ENCODE peak calls at places on chromosomes 12 and 14, in eight cellular contexts. P is astrocyte of the spinal cord, Z is upper lobe of right lung, U is AG09309, Y is brain microvascular endothelial cell, F is ascending aorta, L is tibial artery, N is AG10803. S is an unnamed sample.

GRCh38 chr14:104322531-104323466 is 184.4 kb downstream of the KIF26A start:
- DNase-seq in P (no peak), Z (no peak), U (no peak), Y (no peak), F (peak), L (no peak), N (no peak), S (peak)

GRCh38 chr12:96400631-96401060 is 407 bp upstream of the CDK17 start:
- DNase-seq in P (peak), Z (no peak), U (no peak), Y (peak), F (no peak), L (no peak), N (no peak), S (no peak)

GRCh38 chr12:11653215-11653753 is 3.8 kb downstream of the ETV6 start:
- DNase-seq in P (no peak), Z (no peak), U (no peak), Y (no peak), F (no peak), L (no peak), N (peak), S (no peak)

GRCh38 chr12:120971299-120972180 is 6.8 kb upstream of the HNF1A start:
- DNase-seq in P (peak), Z (no peak), U (peak), Y (peak), F (no peak), L (no peak), N (peak), S (peak)

GRCh38 chr12:39959016-39959415 is 146.9 kb downstream of the SLC2A13 start:
- DNase-seq in P (no peak), Z (no peak), U (no peak), Y (no peak), F (no peak), L (no peak), N (peak), S (no peak)

GRCh38 chr12:25115677-25116076 is 79.3 kb downstream of the DNAI7 start:
- DNase-seq in P (no peak), Z (no peak), U (no peak), Y (no peak), F (no peak), L (no peak), N (no peak), S (no peak)

GRCh38 chr12:127761880-127762279 is 505.1 kb upstream of the TMEM132C start:
- DNase-seq in P (no peak), Z (no peak), U (no peak), Y (no peak), F (no peak), L (no peak), N (no peak), S (no peak)

GRCh38 chr12:1660304-1661187 is 30.3 kb upstream of the ADIPOR2 start:
- DNase-seq in P (no peak), Z (peak), U (no peak), Y (no peak), F (peak), L (peak), N (no peak), S (no peak)

GRCh38 chr12:129312048-129312447 is 458.8 kb downstream of the GLT1D1 start:
- DNase-seq in P (no peak), Z (no peak), U (no peak), Y (peak), F (no peak), L (no peak), N (no peak), S (no peak)

GRCh38 chr12:53211476-53212381 is 4.7 kb upstream of the ITGB7 start:
- DNase-seq in P (no peak), Z (no peak), U (no peak), Y (no peak), F (no peak), L (no peak), N (no peak), S (no peak)
- TF ChIP-seq CTCF in P (peak), Z (no peak), U (peak), Y (peak), F (no peak), L (no peak), N (peak), S (peak)

GRCh38 chr14:24275524-24276139 is 4.2 kb upstream of the RABGGTA start:
- DNase-seq in P (no peak), Z (no peak), U (no peak), Y (no peak), F (no peak), L (no peak), N (no peak), S (no peak)
- TF ChIP-seq CTCF in P (no peak), Z (no peak), U (no peak), Y (no peak), F (no peak), L (no peak), N (no peak), S (no peak)

GRCh38 chr12:15899282-15899870 is 11.8 kb upstream of the DERA start:
- DNase-seq in P (no peak), Z (no peak), U (no peak), Y (no peak), F (no peak), L (no peak), N (no peak), S (no peak)
- TF ChIP-seq CTCF in P (peak), Z (peak), U (peak), Y (peak), F (peak), L (peak), N (peak), S (peak)

GRCh38 chr12:89225808-89226368 is 126.4 kb downstream of the DUSP6 start:
- DNase-seq in P (peak), Z (no peak), U (peak), Y (peak), F (peak), L (peak), N (peak), S (peak)
- TF ChIP-seq CTCF in P (no peak), Z (no peak), U (no peak), Y (no peak), F (no peak), L (no peak), N (no peak), S (no peak)

GRCh38 chr12:29238822-29239291 is 89.8 kb downstream of the FAR2 start:
- DNase-seq in P (peak), Z (no peak), U (no peak), Y (peak), F (no peak), L (no peak), N (no peak), S (no peak)

GRCh38 chr12:29242921-29243431 is 93.9 kb downstream of the FAR2 start:
- DNase-seq in P (no peak), Z (no peak), U (no peak), Y (no peak), F (no peak), L (no peak), N (no peak), S (no peak)

GRCh38 chr12:29240441-29240840 is 91.4 kb downstream of the FAR2 start:
- DNase-seq in P (no peak), Z (no peak), U (no peak), Y (no peak), F (no peak), L (no peak), N (no peak), S (no peak)

GRCh38 chr12:29239336-29239735 is 90.3 kb downstream of the FAR2 start:
- DNase-seq in P (no peak), Z (no peak), U (no peak), Y (no peak), F (no peak), L (no peak), N (no peak), S (no peak)

DNA sequence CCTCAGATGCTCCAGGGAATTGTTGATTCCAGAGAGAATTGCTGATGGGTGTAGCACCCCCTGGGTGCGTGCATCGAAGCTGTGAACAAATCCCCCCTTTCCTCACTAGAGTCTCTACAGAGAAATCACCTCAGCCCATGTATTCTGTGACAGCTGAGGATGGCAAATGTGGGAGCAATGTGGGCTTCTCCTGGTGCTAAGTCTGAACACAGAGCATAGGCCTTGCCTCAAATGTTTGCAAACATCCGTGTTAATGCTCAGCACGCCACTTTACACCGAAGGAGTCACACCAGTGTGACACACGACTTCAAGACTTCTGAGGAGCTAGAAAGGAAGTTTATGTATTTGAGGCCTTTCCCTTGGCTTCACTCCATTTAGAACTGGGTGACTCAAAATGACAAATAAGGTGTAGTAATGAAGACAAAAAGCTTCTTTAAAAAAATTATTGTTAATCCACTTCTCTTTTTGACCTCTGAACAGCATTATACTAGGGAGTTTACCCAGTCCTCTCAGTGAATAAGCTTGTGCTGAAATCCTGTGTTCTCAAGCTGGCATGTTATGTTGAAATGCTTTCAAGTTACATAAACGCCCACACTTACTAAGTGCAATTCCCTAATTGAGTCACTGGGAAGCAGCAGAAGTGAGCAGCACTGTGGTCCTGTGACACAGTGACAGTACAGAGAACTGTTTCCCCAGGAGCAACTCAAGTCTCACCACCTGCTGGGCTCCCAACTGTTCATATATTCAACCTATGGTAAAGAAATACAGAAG is 92.9 kb downstream of the FAR2 start:
- DNase-seq in P (peak), Z (no peak), U (peak), Y (peak), F (no peak), L (peak), N (peak), S (peak)
- TF ChIP-seq CTCF in P (peak), Z (peak), U (peak), Y (peak), F (peak), L (no peak), N (peak), S (no peak)

DNA sequence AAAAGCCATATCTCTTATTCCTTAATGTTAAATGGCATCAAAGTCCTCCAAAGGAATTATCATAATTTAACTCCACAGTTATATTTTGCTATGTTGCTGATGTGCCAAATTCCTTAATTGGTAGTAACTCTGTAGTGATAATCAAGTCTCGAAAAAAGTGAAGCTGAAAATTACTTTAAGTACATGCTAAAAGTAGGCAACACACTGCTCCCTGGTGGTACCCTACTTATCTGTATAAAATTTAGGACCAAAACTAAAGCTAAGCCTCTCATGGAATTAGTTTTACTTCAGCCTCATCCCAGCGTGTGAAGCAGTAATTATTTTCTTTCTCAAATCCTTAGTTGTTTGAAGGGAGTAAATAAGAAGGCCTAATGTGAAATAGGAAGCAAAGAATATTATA is 132.8 kb downstream of the TTLL5 start:
- DNase-seq in P (peak), Z (no peak), U (peak), Y (no peak), F (no peak), L (no peak), N (peak), S (no peak)
- TF ChIP-seq CTCF in P (no peak), Z (no peak), U (peak), Y (no peak), F (no peak), L (peak), N (peak), S (peak)

DNA sequence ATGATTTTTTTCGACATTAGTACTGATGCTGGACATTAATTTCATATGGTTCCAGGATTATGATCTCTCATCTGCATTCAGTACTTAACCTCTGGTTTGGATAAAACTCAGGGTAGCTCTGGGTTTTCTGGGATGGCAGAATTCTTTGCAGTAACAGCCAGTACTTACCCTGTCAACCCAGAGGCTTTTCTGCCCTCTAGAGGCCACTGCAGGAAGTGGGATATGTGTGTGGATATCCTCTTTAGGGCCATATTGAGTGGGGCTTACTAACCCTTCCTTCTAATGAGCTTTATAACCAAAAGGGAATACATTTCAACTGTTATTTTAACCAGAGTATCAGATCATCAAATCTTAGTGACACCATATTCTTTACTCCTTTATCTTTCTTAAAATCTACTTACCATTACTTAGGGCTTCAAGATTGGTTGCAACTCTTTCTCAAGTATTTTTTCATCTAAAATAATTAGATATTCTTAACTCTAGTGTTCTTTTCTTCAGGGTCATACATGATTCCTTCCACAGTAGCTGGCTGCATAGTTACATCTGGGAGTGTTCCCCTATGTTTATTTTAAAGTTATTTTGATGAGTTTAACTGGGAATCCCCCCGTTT is 488.0 kb upstream of the STXBP6 start:
- DNase-seq in P (no peak), Z (no peak), U (no peak), Y (no peak), F (no peak), L (no peak), N (no peak), S (no peak)
- TF ChIP-seq CTCF in P (peak), Z (peak), U (no peak), Y (peak), F (no peak), L (peak), N (peak), S (peak)

DNA sequence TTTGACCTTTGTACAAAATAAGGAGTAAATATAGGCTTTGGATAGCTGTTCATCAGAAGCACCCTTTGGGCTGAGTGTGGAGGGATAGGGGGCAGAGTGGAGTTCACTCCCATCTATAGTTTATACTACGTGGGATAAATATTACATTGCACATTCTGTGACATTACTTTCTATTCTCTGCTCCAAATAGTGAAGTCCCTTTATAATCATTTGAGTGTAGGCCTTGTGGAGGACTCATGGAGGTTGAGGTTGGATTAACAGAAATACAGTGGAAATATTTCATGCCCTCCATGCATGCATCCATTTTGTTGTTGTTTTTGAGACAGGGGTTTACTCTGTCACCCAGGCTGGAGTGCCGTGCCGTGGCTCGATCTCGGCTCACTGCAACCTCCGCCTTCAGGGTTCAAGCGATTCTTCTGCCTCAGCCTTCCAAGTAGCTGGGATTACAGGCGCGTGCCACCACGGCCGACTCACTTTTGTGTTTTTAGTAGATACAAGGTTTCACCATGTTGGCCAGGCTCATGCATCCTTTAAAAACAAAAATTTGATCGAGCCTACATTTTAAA is 1.4 kb downstream of the CHPT1 start:
- DNase-seq in P (peak), Z (no peak), U (no peak), Y (no peak), F (no peak), L (no peak), N (no peak), S (no peak)
- TF ChIP-seq CTCF in P (peak), Z (no peak), U (peak), Y (peak), F (no peak), L (no peak), N (peak), S (peak)

GRCh38 chr14:93536945-93537344 is 106.2 kb downstream of the UNC79 start:
- DNase-seq in P (no peak), Z (no peak), U (no peak), Y (no peak), F (no peak), L (no peak), N (no peak), S (no peak)
- TF ChIP-seq CTCF in P (no peak), Z (no peak), U (no peak), Y (no peak), F (no peak), L (no peak), N (no peak), S (no peak)

GRCh38 chr14:93332853-93333630 is at the start of gene BTBD7:
- DNase-seq in P (peak), Z (peak), U (peak), Y (peak), F (peak), L (peak), N (peak), S (peak)
- TF ChIP-seq CTCF in P (peak), Z (no peak), U (peak), Y (peak), F (no peak), L (no peak), N (peak), S (no peak)

S was measured in HFF-Myc.